ENCODE peak calls at places on chromosomes 7 and 10, in five cellular contexts. I, H, U, C and E are unnamed samples.

GRCh38 chr7:127366680-127367079 is 25.8 kb downstream of the ZNF800 start:
- DNase-seq in I (no peak), H (no peak), U (no peak), C (no peak), E (no peak)

GRCh38 chr7:74235525-74236269 is 18.5 kb downstream of the RFC2 start:
- DNase-seq in I (no peak), H (no peak), U (no peak), C (no peak), E (no peak)

GRCh38 chr7:70647801-70648491 is 484.0 kb upstream of the GALNT17 start:
- DNase-seq in I (peak; percentile 11), H (no peak), U (no peak), C (no peak), E (no peak)

GRCh38 chr7:47625861-47626444 is 44.0 kb upstream of the TNS3 start:
- DNase-seq in I (no peak), H (no peak), U (no peak), C (no peak), E (no peak)

GRCh38 chr10:8074881-8075280 is 20.4 kb downstream of the GATA3 start:
- DNase-seq in I (no peak), H (no peak), U (no peak), C (no peak), E (no peak)

GRCh38 chr10:124217031-124217430 is 123.6 kb upstream of the CHST15 start:
- DNase-seq in I (no peak), H (no peak), U (no peak), C (no peak), E (no peak)

GRCh38 chr10:27618906-27619305 is 114.8 kb downstream of the RAB18 start:
- DNase-seq in I (no peak), H (no peak), U (no peak), C (no peak), E (no peak)

GRCh38 chr7:9029671-9030070 is 596.3 kb downstream of the NXPH1 start:
- DNase-seq in I (no peak), H (no peak), U (no peak), C (no peak), E (no peak)

GRCh38 chr7:105996860-105997737 is 34.0 kb downstream of the CDHR3 start:
- DNase-seq in I (no peak), H (no peak), U (no peak), C (no peak), E (no peak)

GRCh38 chr7:111011500-111011899 is 79.4 kb upstream of the LRRN3 start:
- DNase-seq in I (no peak), H (no peak), U (no peak), C (no peak), E (no peak)

GRCh38 chr7:7693881-7694280 is 24.5 kb downstream of the RPA3 start:
- DNase-seq in I (no peak), H (peak; percentile 85), U (no peak), C (peak; percentile 86), E (no peak)

GRCh38 chr10:69866246-69866687 is 64.6 kb downstream of the COL13A1 start:
- DNase-seq in I (no peak), H (no peak), U (no peak), C (no peak), E (no peak)

GRCh38 chr10:75187961-75188426 is 22.6 kb upstream of the VDAC2 start:
- DNase-seq in I (no peak), H (peak; percentile 84), U (no peak), C (no peak), E (no peak)

GRCh38 chr7:80883188-80884025 is 35.4 kb downstream of the SEMA3C start:
- DNase-seq in I (no peak), H (peak; percentile 99), U (no peak), C (peak; percentile 97), E (peak; percentile 64)

GRCh38 chr7:29102554-29103151 is 43.7 kb downstream of the CPVL start:
- DNase-seq in I (no peak), H (peak; percentile 79), U (peak; percentile 69), C (peak; percentile 32), E (no peak)

GRCh38 chr10:722281-723060 is 33.0 kb upstream of the DIP2C start:
- DNase-seq in I (no peak), H (no peak), U (no peak), C (no peak), E (no peak)

GRCh38 chr7:20783131-20783715 is 3.5 kb downstream of the SP8 start:
- DNase-seq in I (no peak), H (peak; percentile 3), U (no peak), C (no peak), E (no peak)

GRCh38 chr7:20783716-20784310 is 2.9 kb downstream of the SP8 start:
- DNase-seq in I (no peak), H (peak; percentile 39), U (no peak), C (no peak), E (peak; percentile 65)

GRCh38 chr7:20785211-20786048 is 1.3 kb downstream of the SP8 start:
- DNase-seq in I (no peak), H (peak; percentile 34), U (no peak), C (no peak), E (no peak)

GRCh38 chr7:20786049-20786412 is 655 bp downstream of the SP8 start:
- DNase-seq in I (no peak), H (peak; percentile 8), U (no peak), C (no peak), E (no peak)

GRCh38 chr7:20784311-20785210 is 2.1 kb downstream of the SP8 start:
- DNase-seq in I (no peak), H (peak; percentile 36), U (no peak), C (no peak), E (peak; percentile 83)
- H3K4me3 ChIP-seq in I (peak overlapping the region; percentile 43), H (no peak overlapping the region), U (peak overlapping the region; percentile 59), C (peak overlapping the region; percentile 9), E (peak overlapping the region; percentile 41)

DNA sequence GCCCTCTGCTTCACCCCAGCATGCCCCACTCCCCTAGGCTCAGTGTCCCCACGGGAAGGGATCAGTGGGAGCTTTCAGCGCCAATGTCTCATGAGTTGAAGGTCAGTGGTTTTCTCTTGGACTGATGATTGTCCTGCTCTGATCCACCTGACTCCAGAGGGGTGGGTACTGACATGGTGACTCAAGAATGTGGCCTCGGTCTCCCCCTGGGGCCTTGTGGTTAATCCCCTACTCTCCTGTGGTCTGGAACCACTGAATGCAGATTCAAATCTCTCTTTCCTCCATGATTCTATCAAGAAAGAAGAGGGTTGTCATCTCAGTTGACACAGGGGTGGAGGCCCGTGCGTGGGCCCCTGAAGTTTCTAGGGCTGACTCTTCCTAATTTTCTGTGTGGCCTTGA is 176.9 kb downstream of the RPS24 start:
- DNase-seq in I (no peak), H (no peak), U (no peak), C (no peak), E (no peak)
- H3K4me3 ChIP-seq in I (no peak overlapping the region), H (no peak overlapping the region), U (no peak overlapping the region), C (no peak overlapping the region), E (no peak overlapping the region)

DNA sequence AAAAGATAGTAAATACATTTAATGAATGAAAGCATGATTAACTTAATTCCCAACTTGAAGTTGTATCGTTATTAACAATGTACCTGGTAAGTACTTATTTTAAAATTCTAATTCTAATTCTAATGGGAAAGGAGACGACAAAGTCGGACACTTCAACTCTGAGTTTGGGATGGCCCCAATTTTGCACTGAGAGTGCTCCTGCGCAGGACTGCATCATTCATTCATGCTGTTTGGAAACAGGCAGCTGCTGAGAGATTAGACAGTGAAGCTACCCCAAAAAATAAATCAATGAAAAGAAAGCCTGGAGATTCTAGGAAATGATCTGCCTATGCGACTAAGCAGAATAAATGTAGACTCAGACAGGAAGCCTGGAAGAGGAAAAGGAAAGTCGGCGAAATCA is 141.7 kb upstream of the VKORC1L1 start:
- DNase-seq in I (no peak), H (no peak), U (no peak), C (no peak), E (no peak)
- H3K4me3 ChIP-seq in I (no peak overlapping the region), H (peak overlapping the region; percentile 20), U (peak overlapping the region; percentile 57), C (no peak overlapping the region), E (no peak overlapping the region)

GRCh38 chr7:22672892-22673637 is 53.9 kb upstream of the IL6 start:
- DNase-seq in I (no peak), H (peak; percentile 51), U (no peak), C (peak; percentile 78), E (no peak)
- H3K4me3 ChIP-seq in I (no peak overlapping the region), H (no peak overlapping the region), U (no peak overlapping the region), C (no peak overlapping the region), E (no peak overlapping the region)

GRCh38 chr7:2272031-2272430 is 30.0 kb downstream of the NUDT1 start:
- DNase-seq in I (no peak), H (no peak), U (no peak), C (no peak), E (no peak)

GRCh38 chr7:2273866-2274265 is 31.8 kb downstream of the NUDT1 start:
- DNase-seq in I (no peak), H (no peak), U (no peak), C (no peak), E (no peak)

GRCh38 chr7:2270495-2270894 is 28.5 kb downstream of the NUDT1 start:
- DNase-seq in I (no peak), H (no peak), U (no peak), C (no peak), E (no peak)

GRCh38 chr7:2269468-2270460 is 27.7 kb downstream of the NUDT1 start:
- DNase-seq in I (no peak), H (peak; percentile 85), U (no peak), C (no peak), E (no peak)

DNA sequence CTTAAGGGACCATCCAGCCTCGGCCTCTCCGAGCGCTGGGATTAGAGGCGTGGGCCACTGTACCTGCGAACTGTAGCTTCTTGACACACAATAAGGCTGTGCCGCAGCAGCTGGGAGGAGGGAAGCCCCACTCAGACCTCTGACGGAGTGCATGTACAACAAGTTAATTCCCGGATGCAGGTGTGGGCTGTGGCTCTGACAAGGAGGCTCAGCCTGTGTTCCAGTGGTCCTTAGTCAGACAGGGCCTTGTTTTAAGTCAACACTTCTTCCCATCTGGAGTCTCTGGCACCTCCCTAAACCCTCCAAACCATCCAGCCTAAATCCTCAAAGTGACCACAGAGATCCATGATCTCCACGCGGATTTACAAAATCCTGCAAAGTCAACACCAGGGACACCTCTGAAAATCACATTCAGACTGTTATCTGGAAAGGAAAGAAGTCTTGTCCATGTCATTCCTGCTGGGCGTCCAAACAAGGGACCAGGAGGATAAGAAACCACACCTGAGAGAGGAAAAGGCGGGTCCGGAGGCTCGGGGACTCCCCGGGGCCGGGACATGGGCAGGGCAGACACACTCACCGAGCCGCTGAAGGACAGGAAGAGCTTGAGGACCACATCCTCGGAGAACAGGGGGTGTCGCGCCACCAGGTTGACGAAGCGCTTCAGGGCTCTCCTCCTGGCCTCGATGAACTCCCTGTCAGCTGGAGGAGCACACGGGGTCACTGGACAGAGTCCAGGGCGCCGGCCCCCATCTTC is 29.4 kb downstream of the NUDT1 start:
- DNase-seq in I (no peak), H (no peak), U (no peak), C (no peak), E (no peak)
- H3K4me3 ChIP-seq in I (no peak overlapping the region), H (no peak overlapping the region), U (no peak overlapping the region), C (no peak overlapping the region), E (no peak overlapping the region)

GRCh38 chr10:45463244-45464116 is 89.5 kb downstream of the ALOX5 start:
- DNase-seq in I (no peak), H (no peak), U (peak; percentile 19), C (no peak), E (no peak)
- H3K4me3 ChIP-seq in I (no peak overlapping the region), H (no peak overlapping the region), U (no peak overlapping the region), C (no peak overlapping the region), E (no peak overlapping the region)

GRCh38 chr10:128950159-128950956 is 516.7 kb upstream of the MGMT start:
- DNase-seq in I (no peak), H (no peak), U (no peak), C (no peak), E (no peak)

GRCh38 chr10:128956149-128956548 is 510.9 kb upstream of the MGMT start:
- DNase-seq in I (no peak), H (no peak), U (no peak), C (no peak), E (no peak)

GRCh38 chr10:128952856-128953255 is 514.2 kb upstream of the MGMT start:
- DNase-seq in I (no peak), H (no peak), U (no peak), C (no peak), E (no peak)
- H3K4me3 ChIP-seq in I (no peak overlapping the region), H (no peak overlapping the region), U (no peak overlapping the region), C (no peak overlapping the region), E (no peak overlapping the region)